ENCODE peak calls at places on chromosomes 1 and 21, in four cellular contexts. J is HCT116, W is H1, A is HepG2. F is an unnamed sample.

GRCh38 chr1:68438310-68438709 is 11.4 kb downstream of the RPE65 start:
- DNase-seq in J (no peak), W (no peak), A (no peak), F (no peak)

GRCh38 chr1:214989341-214989740 is 93.2 kb upstream of the KCNK2 start:
- DNase-seq in J (no peak), A (no peak), W (no peak), F (no peak)

GRCh38 chr1:228472655-228473054 is 14.5 kb upstream of the RNF187 start:
- DNase-seq in W (no peak), A (no peak), J (no peak), F (no peak)

GRCh38 chr1:203268901-203269653 is 36.2 kb upstream of the BTG2 start:
- DNase-seq in W (peak), A (peak), J (peak), F (peak)

GRCh38 chr1:243917863-243918565 is 68.0 kb upstream of the AKT3 start:
- DNase-seq in J (no peak), A (no peak), W (no peak), F (no peak)

GRCh38 chr1:209675567-209676154 is 449 bp downstream of the G0S2 start:
- DNase-seq in W (peak), A (no peak), J (no peak), F (no peak)

GRCh38 chr1:7610106-7610731 is 160.9 kb upstream of the VAMP3 start:
- DNase-seq in J (no peak), A (no peak), W (no peak), F (no peak)

GRCh38 chr1:43932786-43933385 is 715 bp upstream of the ARTN start:
- DNase-seq in A (no peak), W (no peak), J (no peak), F (no peak)

GRCh38 chr1:42886800-42887199 is 40.4 kb downstream of the ZNF691 start:
- DNase-seq in A (no peak), J (no peak), W (no peak), F (peak)

GRCh38 chr1:245678866-245679411 is 524.2 kb downstream of the KIF26B start:
- DNase-seq in J (no peak), W (no peak), A (no peak), F (no peak)

GRCh38 chr1:177413982-177414654 is 243.4 kb downstream of the BRINP2 start:
- DNase-seq in A (no peak), J (no peak), W (no peak), F (no peak)

GRCh38 chr1:48823161-48823560 is 46.5 kb upstream of the BEND5 start:
- DNase-seq in W (no peak), J (no peak), A (no peak), F (no peak)

GRCh38 chr1:9362488-9362887 is 69.8 kb downstream of the SPSB1 start:
- DNase-seq in A (no peak), W (no peak), J (no peak), F (no peak)

GRCh38 chr1:208137144-208137682 is 107.0 kb downstream of the PLXNA2 start:
- DNase-seq in A (no peak), W (no peak), J (no peak), F (no peak)

GRCh38 chr1:243942196-243943150 is 92.4 kb upstream of the AKT3 start:
- DNase-seq in A (no peak), J (no peak), W (peak), F (no peak)

GRCh38 chr1:204480515-204480914 is 14.1 kb downstream of the PIK3C2B start:
- DNase-seq in A (no peak), J (no peak), W (no peak), F (no peak)

DNA sequence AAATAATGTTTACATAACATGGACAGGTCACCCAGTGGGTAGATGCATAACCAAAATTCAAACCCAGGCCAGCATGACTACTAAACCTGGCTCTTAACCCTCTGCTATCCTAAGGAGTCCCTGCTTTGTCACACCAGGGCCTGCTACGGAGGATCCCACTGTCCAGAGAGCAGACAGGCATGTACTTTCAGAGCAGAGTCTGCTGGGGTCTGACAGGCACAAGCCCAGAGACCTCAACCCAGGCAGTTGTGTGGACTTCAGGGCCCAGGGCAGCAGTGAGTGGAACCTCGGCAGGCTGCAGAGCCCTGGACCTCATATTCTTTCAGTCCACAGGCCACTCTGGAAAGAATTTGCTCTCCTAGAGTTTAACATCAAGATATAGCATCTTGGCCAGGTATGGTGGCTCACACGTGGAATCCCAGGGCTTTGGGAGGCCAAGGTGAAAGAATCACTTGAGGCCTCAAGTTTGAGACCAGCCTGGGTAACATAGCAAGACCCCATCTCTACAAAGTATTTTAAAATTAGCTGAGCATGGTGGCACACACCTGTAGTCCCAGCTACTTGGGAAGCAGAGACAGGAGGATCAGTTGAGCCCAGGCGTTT is 16.1 kb upstream of the S100A7 start:
- DNase-seq in A (no peak), W (no peak), J (no peak), F (no peak)
- TF ChIP-seq FOSL1 in A (no peak), W (no peak), J (no peak), F (no peak)

GRCh38 chr21:45986316-45987051 is 4.9 kb downstream of the COL6A1 start:
- DNase-seq in A (no peak), W (no peak), J (no peak), F (no peak)

GRCh38 chr21:45989355-45990048 is 7.9 kb downstream of the COL6A1 start:
- DNase-seq in A (no peak), W (no peak), J (no peak), F (no peak)

GRCh38 chr21:45985471-45986315 is 4.1 kb downstream of the COL6A1 start:
- DNase-seq in J (no peak), A (no peak), W (no peak), F (no peak)

GRCh38 chr21:45988366-45989347 is 7.1 kb downstream of the COL6A1 start:
- DNase-seq in J (no peak), W (no peak), A (no peak), F (no peak)

DNA sequence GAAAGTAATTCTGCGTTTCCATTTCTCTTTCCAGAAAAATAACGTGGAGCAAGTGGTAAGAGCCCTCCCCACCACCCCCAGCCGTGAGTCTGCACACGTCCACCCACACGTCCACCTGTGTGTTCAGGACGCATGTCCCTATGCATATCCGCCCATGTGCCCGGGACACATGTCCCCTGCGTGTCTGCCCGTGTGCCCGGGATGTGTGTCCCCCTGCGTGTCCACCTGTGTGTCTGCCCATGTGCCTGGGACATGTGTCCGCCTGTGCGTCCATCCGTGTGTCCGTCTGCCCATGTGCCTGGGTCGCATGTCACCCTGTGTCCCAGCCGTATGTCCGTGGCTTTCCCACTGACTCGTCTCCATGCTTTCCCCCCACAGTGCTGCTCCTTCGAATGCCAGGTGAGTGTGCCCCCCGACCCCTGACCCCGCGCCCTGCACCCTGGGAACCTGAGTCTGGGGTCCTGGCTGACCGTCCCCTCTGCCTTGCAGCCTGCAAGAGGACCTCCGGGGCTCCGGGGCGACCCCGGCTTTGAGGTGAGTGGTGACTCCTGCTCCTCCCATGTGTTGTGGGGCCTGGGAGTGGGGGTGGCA is 5.6 kb downstream of the COL6A1 start:
- DNase-seq in W (no peak), J (no peak), A (no peak), F (no peak)
- TF ChIP-seq FOSL1 in W (no peak), J (no peak), A (no peak), F (no peak)

GRCh38 chr1:167428418-167428817 is 89.9 kb downstream of the CD247 start:
- DNase-seq in W (no peak), J (no peak), A (no peak), F (no peak)
- TF ChIP-seq FOSL1 in W (no peak), J (no peak), A (no peak), F (no peak)

GRCh38 chr1:3907621-3908165 is 7.6 kb upstream of the C1orf174 start:
- DNase-seq in A (no peak), J (no peak), W (no peak), F (peak)
- TF ChIP-seq FOSL1 in A (no peak), J (no peak), W (no peak), F (no peak)

DNA sequence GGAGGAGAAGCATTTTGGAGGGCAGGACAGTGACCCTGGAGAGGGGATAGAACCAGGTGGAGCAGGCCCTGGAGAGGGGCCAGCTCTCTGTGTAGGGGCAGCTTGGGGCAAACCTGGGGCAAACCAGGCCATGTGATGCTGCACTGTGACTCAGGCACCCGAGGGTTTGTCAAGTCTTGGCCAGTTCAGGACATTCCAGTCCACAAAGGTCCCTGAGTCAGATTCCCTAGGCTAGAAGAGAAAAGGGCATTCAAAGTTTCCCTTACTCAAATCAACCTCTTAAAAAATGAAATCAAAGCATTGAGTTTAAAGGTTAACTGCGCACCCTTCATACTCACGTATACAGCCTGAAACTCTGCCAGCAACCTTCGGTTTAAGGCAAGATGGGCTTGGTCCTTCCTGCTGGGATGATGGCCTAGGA is 25.2 kb upstream of the PLA2G2C start:
- DNase-seq in W (no peak), A (no peak), J (peak), F (no peak)
- TF ChIP-seq FOSL1 in W (no peak), A (no peak), J (peak), F (no peak)

GRCh38 chr1:1881727-1882126 is 9.2 kb downstream of the GNB1 start:
- DNase-seq in A (no peak), J (no peak), W (no peak), F (no peak)
- TF ChIP-seq FOSL1 in A (no peak), J (no peak), W (no peak), F (no peak)

DNA sequence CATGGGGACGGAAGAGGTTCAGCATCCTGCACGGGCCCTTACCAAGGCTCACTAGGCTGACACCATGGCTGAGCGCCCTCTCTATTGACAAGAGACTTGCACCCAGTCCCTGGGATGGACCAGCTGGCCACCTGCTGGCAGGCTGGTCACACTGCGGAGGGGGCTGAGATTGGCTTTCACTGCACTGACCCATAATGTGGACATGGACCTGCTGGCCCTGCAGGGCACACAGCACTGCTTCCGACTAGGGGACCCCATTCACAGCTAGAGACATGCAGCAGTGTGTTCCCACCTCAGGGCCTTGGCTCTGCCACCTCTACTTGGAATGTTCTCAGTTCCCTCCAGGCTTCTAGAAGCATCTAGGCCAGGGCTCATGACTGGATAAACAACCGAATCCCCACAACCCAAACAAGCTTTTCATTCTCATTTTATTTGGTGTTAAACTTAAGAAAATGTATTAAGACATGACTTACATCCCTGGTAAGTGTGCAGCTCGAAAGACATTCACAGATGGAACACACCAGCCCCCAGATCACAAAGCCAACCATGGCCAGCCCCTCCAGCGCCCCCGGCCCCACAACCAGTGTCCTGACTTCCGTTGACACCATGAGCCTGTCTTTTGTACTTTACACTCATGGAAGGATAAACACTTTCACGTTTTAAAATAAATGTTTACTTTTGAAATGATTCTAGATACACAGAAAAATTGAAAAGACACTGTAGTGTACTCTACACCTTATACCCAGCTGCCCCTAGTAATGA is 9.3 kb upstream of the SRARP start:
- DNase-seq in A (peak), W (no peak), J (peak), F (peak)
- TF ChIP-seq FOSL1 in A (no peak), W (no peak), J (no peak), F (no peak)

GRCh38 chr1:94543003-94543402 is 1.4 kb upstream of the F3 start:
- DNase-seq in J (no peak), A (no peak), W (no peak), F (no peak)

GRCh38 chr1:94539496-94539895 is 2.1 kb downstream of the F3 start:
- DNase-seq in A (no peak), J (no peak), W (no peak), F (no peak)

GRCh38 chr1:94542088-94542671 is 621 bp upstream of the F3 start:
- DNase-seq in J (no peak), A (no peak), W (peak), F (no peak)

GRCh38 chr1:94540440-94541174 is 952 bp downstream of the F3 start:
- DNase-seq in J (no peak), A (no peak), W (no peak), F (no peak)

DNA sequence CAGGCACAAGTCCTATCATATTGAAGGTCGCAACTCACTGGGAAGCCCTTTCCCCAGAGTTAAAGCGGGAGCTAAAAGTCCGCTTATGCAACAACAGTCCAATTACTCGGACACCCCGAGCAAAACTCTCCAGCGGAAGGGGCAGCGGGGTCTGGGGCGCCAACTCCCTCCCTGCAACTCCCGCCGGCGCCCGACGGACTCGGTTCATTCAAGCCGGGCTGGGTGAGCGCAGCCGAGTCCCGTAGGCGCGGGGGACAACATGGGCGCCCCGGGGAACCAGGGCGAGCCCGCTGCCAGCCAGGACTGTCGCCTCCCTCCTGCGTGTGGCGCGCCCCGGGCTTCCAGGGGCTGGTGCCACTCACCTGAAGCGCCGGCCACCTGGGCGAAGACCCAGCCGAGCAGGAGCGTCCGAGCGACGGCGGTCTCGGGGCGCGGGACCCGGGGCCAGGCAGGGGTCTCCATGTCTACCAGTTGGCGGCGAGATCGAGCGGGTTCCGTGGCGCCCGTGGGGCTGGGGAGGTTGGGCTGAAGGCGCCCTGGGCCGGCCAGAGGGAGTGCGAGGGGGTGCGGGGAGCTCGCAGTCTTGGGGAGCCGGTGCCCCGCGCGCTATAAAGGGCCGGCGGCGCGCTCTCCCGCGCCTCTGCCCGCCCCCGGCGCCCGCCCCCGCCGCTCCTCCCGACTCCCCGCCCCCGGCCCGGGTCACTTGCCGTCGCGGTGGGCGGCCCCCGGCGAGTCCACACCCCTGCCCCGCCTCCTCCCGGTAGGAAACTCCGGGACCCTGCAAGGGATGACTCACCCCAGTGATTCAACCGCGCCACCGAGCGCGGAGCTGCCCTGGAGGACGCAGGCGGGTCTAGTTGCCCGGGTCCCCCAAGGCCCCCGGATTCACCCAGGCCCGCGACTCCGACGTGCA is at the start of gene F3:
- DNase-seq in W (peak), A (peak), J (peak), F (peak)
- TF ChIP-seq FOSL1 in W (no peak), A (peak), J (peak), F (peak)

F was measured in K562.